ENCODE peak calls at places on chromosomes 2 and 18, in nine cellular contexts. One of them, this sample, is unnamed.
A peak's percentile ranks its signal among the peaks of the same experiment; 100 is the strongest.

GRCh38 chr2:26495705-26496271 is 17.9 kb upstream of the OTOF start:
- DNase-seq in hepatocyte: no peak
- DNase-seq in PC-9: peak; percentile 71
- DNase-seq in RPMI7951: no peak
- DNase-seq in GM06990: no peak
- DNase-seq in CD8-positive, alpha-beta T cell: no peak
- DNase-seq in NCI-H446: no peak
- DNase-seq in stimulated activated CD4-positive, alpha-beta T cell treated with anti-CD3 and anti-CD28 coated beads, Interleukin-2, amount 100 ng/mL, for 48 hours: no peak
- DNase-seq in cardiac muscle cell: no peak
- DNase-seq in this sample: no peak

GRCh38 chr2:240921319-240922233 is 15.4 kb downstream of the CROCC2 start:
- DNase-seq in hepatocyte: peak; percentile 50
- DNase-seq in PC-9: peak; percentile 65
- DNase-seq in RPMI7951: peak; percentile 98
- DNase-seq in GM06990: no peak
- DNase-seq in CD8-positive, alpha-beta T cell: no peak
- DNase-seq in NCI-H446: no peak
- DNase-seq in stimulated activated CD4-positive, alpha-beta T cell treated with anti-CD3 and anti-CD28 coated beads, Interleukin-2, amount 100 ng/mL, for 48 hours: no peak
- DNase-seq in cardiac muscle cell: no peak
- DNase-seq in this sample: peak; percentile 10

GRCh38 chr2:38074775-38075435 is 1.0 kb downstream of the CYP1B1 start:
- DNase-seq in hepatocyte: peak; percentile 60
- DNase-seq in PC-9: peak; percentile 46
- DNase-seq in RPMI7951: no peak
- DNase-seq in GM06990: peak; percentile 16
- DNase-seq in CD8-positive, alpha-beta T cell: no peak
- DNase-seq in NCI-H446: no peak
- DNase-seq in stimulated activated CD4-positive, alpha-beta T cell treated with anti-CD3 and anti-CD28 coated beads, Interleukin-2, amount 100 ng/mL, for 48 hours: no peak
- DNase-seq in cardiac muscle cell: peak; percentile 75
- DNase-seq in this sample: no peak

GRCh38 chr2:44351676-44352075 is 9.6 kb downstream of the PREPL start:
- DNase-seq in hepatocyte: no peak
- DNase-seq in PC-9: no peak
- DNase-seq in RPMI7951: no peak
- DNase-seq in GM06990: no peak
- DNase-seq in CD8-positive, alpha-beta T cell: no peak
- DNase-seq in NCI-H446: no peak
- DNase-seq in stimulated activated CD4-positive, alpha-beta T cell treated with anti-CD3 and anti-CD28 coated beads, Interleukin-2, amount 100 ng/mL, for 48 hours: no peak
- DNase-seq in cardiac muscle cell: no peak
- DNase-seq in this sample: no peak

GRCh38 chr18:2606335-2606734 is 35.0 kb downstream of the NDC80 start:
- DNase-seq in hepatocyte: no peak
- DNase-seq in PC-9: no peak
- DNase-seq in RPMI7951: no peak
- DNase-seq in GM06990: no peak
- DNase-seq in CD8-positive, alpha-beta T cell: no peak
- DNase-seq in NCI-H446: no peak
- DNase-seq in stimulated activated CD4-positive, alpha-beta T cell treated with anti-CD3 and anti-CD28 coated beads, Interleukin-2, amount 100 ng/mL, for 48 hours: no peak
- DNase-seq in cardiac muscle cell: no peak
- DNase-seq in this sample: no peak

GRCh38 chr2:226320073-226320948 is 479.3 kb downstream of the IRS1 start:
- DNase-seq in hepatocyte: no peak
- DNase-seq in PC-9: no peak
- DNase-seq in RPMI7951: no peak
- DNase-seq in GM06990: no peak
- DNase-seq in CD8-positive, alpha-beta T cell: no peak
- DNase-seq in NCI-H446: no peak
- DNase-seq in stimulated activated CD4-positive, alpha-beta T cell treated with anti-CD3 and anti-CD28 coated beads, Interleukin-2, amount 100 ng/mL, for 48 hours: no peak
- DNase-seq in cardiac muscle cell: no peak
- DNase-seq in this sample: no peak

GRCh38 chr18:63144748-63145147 is 174.8 kb downstream of the BCL2 start:
- DNase-seq in hepatocyte: no peak
- DNase-seq in PC-9: no peak
- DNase-seq in RPMI7951: no peak
- DNase-seq in GM06990: no peak
- DNase-seq in CD8-positive, alpha-beta T cell: no peak
- DNase-seq in NCI-H446: no peak
- DNase-seq in stimulated activated CD4-positive, alpha-beta T cell treated with anti-CD3 and anti-CD28 coated beads, Interleukin-2, amount 100 ng/mL, for 48 hours: no peak
- DNase-seq in cardiac muscle cell: no peak
- DNase-seq in this sample: no peak

GRCh38 chr2:128447538-128447885 is 128.8 kb upstream of the HS6ST1 start:
- DNase-seq in hepatocyte: no peak
- DNase-seq in PC-9: no peak
- DNase-seq in RPMI7951: no peak
- DNase-seq in GM06990: no peak
- DNase-seq in CD8-positive, alpha-beta T cell: no peak
- DNase-seq in NCI-H446: no peak
- DNase-seq in stimulated activated CD4-positive, alpha-beta T cell treated with anti-CD3 and anti-CD28 coated beads, Interleukin-2, amount 100 ng/mL, for 48 hours: no peak
- DNase-seq in cardiac muscle cell: no peak
- DNase-seq in this sample: no peak

GRCh38 chr2:46120792-46121565 is 176.2 kb upstream of the EPAS1 start:
- DNase-seq in hepatocyte: peak; percentile 17
- DNase-seq in PC-9: no peak
- DNase-seq in RPMI7951: no peak
- DNase-seq in GM06990: no peak
- DNase-seq in CD8-positive, alpha-beta T cell: no peak
- DNase-seq in NCI-H446: no peak
- DNase-seq in stimulated activated CD4-positive, alpha-beta T cell treated with anti-CD3 and anti-CD28 coated beads, Interleukin-2, amount 100 ng/mL, for 48 hours: no peak
- DNase-seq in cardiac muscle cell: no peak
- DNase-seq in this sample: no peak

GRCh38 chr2:185643434-185643833 is 95.2 kb upstream of the FSIP2 start:
- DNase-seq in hepatocyte: peak; percentile 43
- DNase-seq in PC-9: no peak
- DNase-seq in RPMI7951: peak; percentile 18
- DNase-seq in GM06990: no peak
- DNase-seq in CD8-positive, alpha-beta T cell: no peak
- DNase-seq in NCI-H446: no peak
- DNase-seq in stimulated activated CD4-positive, alpha-beta T cell treated with anti-CD3 and anti-CD28 coated beads, Interleukin-2, amount 100 ng/mL, for 48 hours: no peak
- DNase-seq in cardiac muscle cell: peak; percentile 6
- DNase-seq in this sample: no peak

GRCh38 chr2:27016801-27017325 is 15.9 kb upstream of the TMEM214 start:
- DNase-seq in hepatocyte: peak; percentile 76
- DNase-seq in PC-9: peak; percentile 56
- DNase-seq in RPMI7951: peak; percentile 71
- DNase-seq in GM06990: no peak
- DNase-seq in CD8-positive, alpha-beta T cell: peak; percentile 54
- DNase-seq in NCI-H446: peak; percentile 65
- DNase-seq in stimulated activated CD4-positive, alpha-beta T cell treated with anti-CD3 and anti-CD28 coated beads, Interleukin-2, amount 100 ng/mL, for 48 hours: peak; percentile 32
- DNase-seq in cardiac muscle cell: peak; percentile 82
- DNase-seq in this sample: no peak

GRCh38 chr2:241036397-241036963 is 38.1 kb downstream of the SNED1 start:
- DNase-seq in hepatocyte: no peak
- DNase-seq in PC-9: peak; percentile 73
- DNase-seq in RPMI7951: no peak
- DNase-seq in GM06990: peak; percentile 84
- DNase-seq in CD8-positive, alpha-beta T cell: peak; percentile 80
- DNase-seq in NCI-H446: no peak
- DNase-seq in stimulated activated CD4-positive, alpha-beta T cell treated with anti-CD3 and anti-CD28 coated beads, Interleukin-2, amount 100 ng/mL, for 48 hours: peak; percentile 31
- DNase-seq in cardiac muscle cell: peak; percentile 72
- DNase-seq in this sample: peak; percentile 63

GRCh38 chr2:50727940-50728339 is 304.0 kb downstream of the NRXN1 start:
- DNase-seq in hepatocyte: no peak
- DNase-seq in PC-9: no peak
- DNase-seq in RPMI7951: no peak
- DNase-seq in GM06990: no peak
- DNase-seq in CD8-positive, alpha-beta T cell: no peak
- DNase-seq in NCI-H446: no peak
- DNase-seq in stimulated activated CD4-positive, alpha-beta T cell treated with anti-CD3 and anti-CD28 coated beads, Interleukin-2, amount 100 ng/mL, for 48 hours: no peak
- DNase-seq in cardiac muscle cell: no peak
- DNase-seq in this sample: no peak

GRCh38 chr18:79611040-79611681 is 68.4 kb upstream of the CTDP1 start:
- DNase-seq in hepatocyte: peak; percentile 78
- DNase-seq in PC-9: peak; percentile 49
- DNase-seq in RPMI7951: peak; percentile 30
- DNase-seq in GM06990: no peak
- DNase-seq in CD8-positive, alpha-beta T cell: no peak
- DNase-seq in NCI-H446: no peak
- DNase-seq in stimulated activated CD4-positive, alpha-beta T cell treated with anti-CD3 and anti-CD28 coated beads, Interleukin-2, amount 100 ng/mL, for 48 hours: no peak
- DNase-seq in cardiac muscle cell: no peak
- DNase-seq in this sample: no peak

GRCh38 chr18:70454705-70455322 is 166.0 kb downstream of the SOCS6 start:
- DNase-seq in hepatocyte: peak; percentile 82
- DNase-seq in PC-9: peak; percentile 42
- DNase-seq in RPMI7951: peak; percentile 54
- DNase-seq in GM06990: no peak
- DNase-seq in CD8-positive, alpha-beta T cell: peak; percentile 21
- DNase-seq in NCI-H446: peak; percentile 27
- DNase-seq in stimulated activated CD4-positive, alpha-beta T cell treated with anti-CD3 and anti-CD28 coated beads, Interleukin-2, amount 100 ng/mL, for 48 hours: peak; percentile 24
- DNase-seq in cardiac muscle cell: peak; percentile 77
- DNase-seq in this sample: no peak

GRCh38 chr2:186950694-186951093 is 101.7 kb upstream of the ZSWIM2 start:
- DNase-seq in hepatocyte: no peak
- DNase-seq in PC-9: no peak
- DNase-seq in RPMI7951: peak; percentile 80
- DNase-seq in GM06990: no peak
- DNase-seq in CD8-positive, alpha-beta T cell: no peak
- DNase-seq in NCI-H446: no peak
- DNase-seq in stimulated activated CD4-positive, alpha-beta T cell treated with anti-CD3 and anti-CD28 coated beads, Interleukin-2, amount 100 ng/mL, for 48 hours: no peak
- DNase-seq in cardiac muscle cell: no peak
- DNase-seq in this sample: no peak

GRCh38 chr2:239833728-239834109 is 191.4 kb downstream of the NDUFA10 start:
- DNase-seq in hepatocyte: no peak
- DNase-seq in PC-9: no peak
- DNase-seq in RPMI7951: no peak
- DNase-seq in GM06990: no peak
- DNase-seq in CD8-positive, alpha-beta T cell: no peak
- DNase-seq in NCI-H446: no peak
- DNase-seq in stimulated activated CD4-positive, alpha-beta T cell treated with anti-CD3 and anti-CD28 coated beads, Interleukin-2, amount 100 ng/mL, for 48 hours: no peak
- DNase-seq in cardiac muscle cell: no peak
- DNase-seq in this sample: peak; percentile 3

GRCh38 chr18:76720683-76721082 is 101.7 kb upstream of the ZNF236 start:
- DNase-seq in hepatocyte: no peak
- DNase-seq in PC-9: no peak
- DNase-seq in RPMI7951: no peak
- DNase-seq in GM06990: no peak
- DNase-seq in CD8-positive, alpha-beta T cell: no peak
- DNase-seq in NCI-H446: no peak
- DNase-seq in stimulated activated CD4-positive, alpha-beta T cell treated with anti-CD3 and anti-CD28 coated beads, Interleukin-2, amount 100 ng/mL, for 48 hours: no peak
- DNase-seq in cardiac muscle cell: no peak
- DNase-seq in this sample: no peak

GRCh38 chr2:152647417-152648010 is 69.7 kb downstream of the PRPF40A start:
- DNase-seq in hepatocyte: peak; percentile 30
- DNase-seq in PC-9: no peak
- DNase-seq in RPMI7951: no peak
- DNase-seq in GM06990: no peak
- DNase-seq in CD8-positive, alpha-beta T cell: no peak
- DNase-seq in NCI-H446: peak; percentile 28
- DNase-seq in stimulated activated CD4-positive, alpha-beta T cell treated with anti-CD3 and anti-CD28 coated beads, Interleukin-2, amount 100 ng/mL, for 48 hours: no peak
- DNase-seq in cardiac muscle cell: peak; percentile 7
- DNase-seq in this sample: no peak

GRCh38 chr2:181900007-181900651 is 8.6 kb downstream of the ITPRID2 start:
- DNase-seq in hepatocyte: no peak
- DNase-seq in PC-9: no peak
- DNase-seq in RPMI7951: no peak
- DNase-seq in GM06990: no peak
- DNase-seq in CD8-positive, alpha-beta T cell: no peak
- DNase-seq in NCI-H446: no peak
- DNase-seq in stimulated activated CD4-positive, alpha-beta T cell treated with anti-CD3 and anti-CD28 coated beads, Interleukin-2, amount 100 ng/mL, for 48 hours: no peak
- DNase-seq in cardiac muscle cell: no peak
- DNase-seq in this sample: no peak

GRCh38 chr18:79105455-79105854 is 36.3 kb downstream of the ATP9B start:
- DNase-seq in hepatocyte: no peak
- DNase-seq in PC-9: no peak
- DNase-seq in RPMI7951: no peak
- DNase-seq in GM06990: no peak
- DNase-seq in CD8-positive, alpha-beta T cell: no peak
- DNase-seq in NCI-H446: no peak
- DNase-seq in stimulated activated CD4-positive, alpha-beta T cell treated with anti-CD3 and anti-CD28 coated beads, Interleukin-2, amount 100 ng/mL, for 48 hours: no peak
- DNase-seq in cardiac muscle cell: no peak
- DNase-seq in this sample: no peak

GRCh38 chr2:235698028-235698427 is 204.2 kb downstream of the AGAP1 start:
- DNase-seq in hepatocyte: no peak
- DNase-seq in PC-9: no peak
- DNase-seq in RPMI7951: no peak
- DNase-seq in GM06990: no peak
- DNase-seq in CD8-positive, alpha-beta T cell: no peak
- DNase-seq in NCI-H446: no peak
- DNase-seq in stimulated activated CD4-positive, alpha-beta T cell treated with anti-CD3 and anti-CD28 coated beads, Interleukin-2, amount 100 ng/mL, for 48 hours: no peak
- DNase-seq in cardiac muscle cell: no peak
- DNase-seq in this sample: no peak

GRCh38 chr2:197052371-197052770 is 125.9 kb upstream of the PGAP1 start:
- DNase-seq in hepatocyte: no peak
- DNase-seq in PC-9: no peak
- DNase-seq in RPMI7951: peak; percentile 62
- DNase-seq in GM06990: no peak
- DNase-seq in CD8-positive, alpha-beta T cell: no peak
- DNase-seq in NCI-H446: no peak
- DNase-seq in stimulated activated CD4-positive, alpha-beta T cell treated with anti-CD3 and anti-CD28 coated beads, Interleukin-2, amount 100 ng/mL, for 48 hours: no peak
- DNase-seq in cardiac muscle cell: no peak
- DNase-seq in this sample: no peak

GRCh38 chr2:238169021-238169707 is 10.4 kb downstream of the ERFE start:
- DNase-seq in hepatocyte: no peak
- DNase-seq in PC-9: peak; percentile 57
- DNase-seq in RPMI7951: peak; percentile 54
- DNase-seq in GM06990: no peak
- DNase-seq in CD8-positive, alpha-beta T cell: no peak
- DNase-seq in NCI-H446: no peak
- DNase-seq in stimulated activated CD4-positive, alpha-beta T cell treated with anti-CD3 and anti-CD28 coated beads, Interleukin-2, amount 100 ng/mL, for 48 hours: no peak
- DNase-seq in cardiac muscle cell: no peak
- DNase-seq in this sample: no peak

GRCh38 chr2:6943971-6944370 is 26.8 kb downstream of the RNF144A start:
- DNase-seq in hepatocyte: no peak
- DNase-seq in PC-9: no peak
- DNase-seq in RPMI7951: no peak
- DNase-seq in GM06990: no peak
- DNase-seq in CD8-positive, alpha-beta T cell: no peak
- DNase-seq in NCI-H446: no peak
- DNase-seq in stimulated activated CD4-positive, alpha-beta T cell treated with anti-CD3 and anti-CD28 coated beads, Interleukin-2, amount 100 ng/mL, for 48 hours: no peak
- DNase-seq in cardiac muscle cell: no peak
- DNase-seq in this sample: no peak

GRCh38 chr2:55107428-55107827 is 57.2 kb upstream of the RTN4 start:
- DNase-seq in hepatocyte: no peak
- DNase-seq in PC-9: peak; percentile 91
- DNase-seq in RPMI7951: peak; percentile 45
- DNase-seq in GM06990: no peak
- DNase-seq in CD8-positive, alpha-beta T cell: no peak
- DNase-seq in NCI-H446: no peak
- DNase-seq in stimulated activated CD4-positive, alpha-beta T cell treated with anti-CD3 and anti-CD28 coated beads, Interleukin-2, amount 100 ng/mL, for 48 hours: no peak
- DNase-seq in cardiac muscle cell: peak; percentile 49
- DNase-seq in this sample: no peak

GRCh38 chr2:24024018-24024417 is 14.1 kb downstream of the MFSD2B start:
- DNase-seq in hepatocyte: no peak
- DNase-seq in PC-9: no peak
- DNase-seq in RPMI7951: no peak
- DNase-seq in GM06990: no peak
- DNase-seq in CD8-positive, alpha-beta T cell: no peak
- DNase-seq in NCI-H446: no peak
- DNase-seq in stimulated activated CD4-positive, alpha-beta T cell treated with anti-CD3 and anti-CD28 coated beads, Interleukin-2, amount 100 ng/mL, for 48 hours: no peak
- DNase-seq in cardiac muscle cell: no peak
- DNase-seq in this sample: no peak

GRCh38 chr2:43114210-43114609 is 112.2 kb downstream of the ZFP36L2 start:
- DNase-seq in hepatocyte: no peak
- DNase-seq in PC-9: peak; percentile 74
- DNase-seq in RPMI7951: peak; percentile 69
- DNase-seq in GM06990: no peak
- DNase-seq in CD8-positive, alpha-beta T cell: no peak
- DNase-seq in NCI-H446: no peak
- DNase-seq in stimulated activated CD4-positive, alpha-beta T cell treated with anti-CD3 and anti-CD28 coated beads, Interleukin-2, amount 100 ng/mL, for 48 hours: no peak
- DNase-seq in cardiac muscle cell: no peak
- DNase-seq in this sample: no peak

GRCh38 chr18:56637897-56638231 is 528 bp downstream of the TXNL1 start:
- DNase-seq in hepatocyte: peak; percentile 34
- DNase-seq in PC-9: peak; percentile 53
- DNase-seq in RPMI7951: no peak
- DNase-seq in GM06990: no peak
- DNase-seq in CD8-positive, alpha-beta T cell: no peak
- DNase-seq in NCI-H446: no peak
- DNase-seq in stimulated activated CD4-positive, alpha-beta T cell treated with anti-CD3 and anti-CD28 coated beads, Interleukin-2, amount 100 ng/mL, for 48 hours: no peak
- DNase-seq in cardiac muscle cell: peak; percentile 20
- DNase-seq in this sample: no peak

This sample was measured in activated B cell treated with CpG ODN at 0.5 μM for 24 hours.